ENCODE peak calls at places on chromosomes 16 and 17, in nine cellular contexts. E is A549, Y is mammary epithelial cell, N is astrocyte of the spinal cord, I is upper lobe of left lung, A is choroid plexus epithelial cell, F is breast epithelium, M is AG10803, Z is Calu3. R is an unnamed sample.

GRCh38 chr17:4796550-4796915 is 569 bp downstream of the PSMB6 start:
- DNase-seq in A (peak; percentile 60), E (peak; percentile 65), F (no peak), Z (peak; percentile 49), M (peak; percentile 34), N (peak; percentile 48), I (no peak), Y (peak; percentile 27), R (no peak)

GRCh38 chr16:77647726-77648125 is 74.6 kb upstream of the NUDT7 start:
- DNase-seq in M (no peak), A (peak; percentile 28), F (no peak), N (peak; percentile 2), Y (no peak), E (no peak), Z (no peak), I (no peak), R (no peak)

GRCh38 chr17:5234645-5235576 is at the start of gene SCIMP:
- DNase-seq in M (no peak), A (no peak), F (no peak), N (no peak), E (no peak), Y (no peak), I (peak; percentile 65), Z (no peak), R (no peak)

GRCh38 chr17:64024781-64025731 is 4.6 kb upstream of the ICAM2 start:
- DNase-seq in N (no peak), Y (no peak), Z (no peak), M (no peak), F (no peak), E (no peak), A (peak; percentile 30), I (no peak), R (no peak)

GRCh38 chr16:13587171-13587570 is 332.8 kb upstream of the ERCC4 start:
- DNase-seq in E (no peak), Z (no peak), F (no peak), M (no peak), N (no peak), Y (no peak), I (no peak), A (no peak), R (no peak)

GRCh38 chr16:27236635-27237228 is 31.8 kb downstream of the NSMCE1 start:
- DNase-seq in Z (no peak), Y (no peak), E (no peak), I (no peak), M (no peak), A (no peak), F (no peak), N (no peak), R (no peak)

GRCh38 chr16:88063201-88063773 is 112.1 kb downstream of the BANP start:
- DNase-seq in Z (no peak), M (peak; percentile 98), F (no peak), I (no peak), Y (no peak), N (peak; percentile 50), E (no peak), A (peak; percentile 74), R (no peak)

GRCh38 chr16:58196898-58197313 is 1.0 kb downstream of the CSNK2A2 start:
- DNase-seq in I (no peak), A (peak; percentile 6), E (no peak), F (no peak), Y (peak; percentile 11), N (peak; percentile 9), Z (no peak), M (peak; percentile 29), R (no peak)

GRCh38 chr16:84864266-84864955 is 44.6 kb downstream of the CRISPLD2 start:
- DNase-seq in Z (no peak), E (no peak), F (no peak), A (no peak), Y (no peak), M (no peak), N (no peak), I (no peak), R (no peak)

GRCh38 chr16:30185141-30185682 is 1.8 kb downstream of the CORO1A start:
- DNase-seq in A (no peak), M (no peak), Y (no peak), Z (no peak), N (no peak), I (peak; percentile 29), F (no peak), E (no peak), R (no peak)

GRCh38 chr16:9123401-9123800 is 32.0 kb downstream of the HAPSTR1 start:
- DNase-seq in F (no peak), Z (no peak), M (no peak), I (no peak), N (no peak), A (no peak), Y (no peak), E (no peak), R (no peak)

DNA sequence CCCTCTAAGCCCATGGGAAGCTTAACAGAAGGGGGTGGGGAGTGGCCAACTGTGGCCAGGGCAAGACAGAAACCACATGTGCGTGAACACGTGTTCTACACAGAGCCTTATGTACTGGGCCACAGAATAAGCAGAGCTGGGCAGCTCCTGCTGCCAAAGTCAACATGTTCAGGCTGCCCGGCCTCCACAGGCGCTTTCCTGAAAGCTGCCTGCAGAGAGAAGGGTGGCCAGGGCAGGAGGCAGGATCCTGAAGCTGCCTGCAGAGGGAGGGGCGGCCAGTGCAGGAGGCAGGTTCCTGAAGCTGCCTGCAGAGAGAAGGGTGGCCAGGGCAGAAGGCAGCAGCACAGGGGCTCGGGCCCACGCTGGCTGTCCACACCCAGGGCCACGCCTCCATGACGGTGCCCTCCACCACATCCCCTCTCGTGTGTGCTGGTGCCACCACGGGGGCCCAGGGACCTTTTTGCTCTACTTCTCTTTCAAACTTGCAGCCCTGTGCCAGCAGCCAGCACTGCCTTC is 79.5 kb downstream of the ANKRD11 start:
- DNase-seq in E (no peak), M (peak; percentile 87), I (peak; percentile 89), Y (peak; percentile 67), F (peak; percentile 50), N (peak; percentile 96), A (peak; percentile 98), Z (peak; percentile 43), R (no peak)
- TF ChIP-seq CTCF in E (no peak), M (peak; percentile 6), I (peak; percentile 21), Y (no peak), F (no peak), N (peak; percentile 41), A (peak; percentile 51), Z (no peak), R (peak; percentile 59)

DNA sequence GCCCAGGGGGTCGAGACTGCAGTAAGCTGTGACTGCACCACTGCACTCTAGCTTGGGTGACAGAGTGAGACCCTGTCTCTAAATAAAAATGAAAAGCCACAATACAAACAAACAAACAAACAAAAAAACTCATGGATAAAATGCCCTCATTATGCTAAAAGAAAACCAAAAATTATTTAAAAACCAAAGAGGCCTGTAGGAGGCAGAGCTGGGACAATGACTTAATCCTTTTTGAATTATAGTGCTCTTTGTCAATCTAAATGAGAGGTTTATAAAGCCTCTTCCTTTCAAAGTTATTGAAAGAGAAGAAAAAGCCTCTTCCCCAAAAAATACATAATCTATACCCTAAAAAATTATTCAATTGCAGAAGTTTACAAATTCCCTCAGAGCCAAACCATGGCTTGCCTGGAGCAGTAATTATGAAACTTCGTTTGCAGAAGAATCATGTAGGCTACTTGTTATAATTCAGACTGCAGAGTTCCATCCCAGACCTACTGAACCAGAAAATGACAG is 18.5 kb downstream of the CRLF3 start:
- DNase-seq in Z (no peak), F (no peak), M (no peak), I (no peak), A (no peak), Y (no peak), N (no peak), E (no peak), R (no peak)
- TF ChIP-seq CTCF in Z (peak; percentile 14), F (no peak), M (peak; percentile 14), I (peak; percentile 17), A (peak; percentile 39), Y (no peak), N (peak; percentile 13), E (peak; percentile 17), R (peak; percentile 67)

GRCh38 chr17:34110315-34110714 is 144.8 kb upstream of the CCL2 start:
- DNase-seq in I (no peak), E (no peak), F (no peak), A (no peak), M (no peak), Y (no peak), Z (no peak), N (no peak), R (no peak)
- TF ChIP-seq CTCF in I (no peak), E (no peak), F (no peak), A (no peak), M (no peak), Y (no peak), Z (no peak), N (no peak), R (no peak)

GRCh38 chr17:48725005-48725293 is 2.0 kb downstream of the PRAC2 start:
- DNase-seq in Y (no peak), A (no peak), I (no peak), M (no peak), N (no peak), Z (no peak), F (no peak), E (no peak), R (no peak)
- TF ChIP-seq CTCF in Y (no peak), A (no peak), I (no peak), M (no peak), N (no peak), Z (no peak), F (no peak), E (no peak), R (no peak)

R was measured in chondrocyte.